ENCODE peak calls at places on chromosomes 3 and 15, in five cellular contexts. X is esophagus squamous epithelium, K is psoas muscle, Z is upper lobe of left lung, S is upper lobe of right lung. N is an unnamed sample. For H3K9me3, the result is how much of the 10 kb centered on the place peaks cover.

GRCh38 chr3:157452097-157452496 is 15.4 kb downstream of the PTX3 start:
- DNase-seq in X (no peak), K (no peak), Z (no peak), S (no peak), N (no peak)

GRCh38 chr3:66317750-66318366 is 97.1 kb downstream of the SLC25A26 start:
- DNase-seq in X (no peak), K (no peak), Z (no peak), S (no peak), N (no peak)

GRCh38 chr15:90126457-90127435 is 24.5 kb upstream of the IDH2 start:
- DNase-seq in X (no peak), K (peak), Z (no peak), S (no peak), N (no peak)

GRCh38 chr3:139491027-139491700 is 14.8 kb upstream of the RBP2 start:
- DNase-seq in X (no peak), K (no peak), Z (no peak), S (no peak), N (no peak)

GRCh38 chr15:100880139-100880896 is 687 bp downstream of the ALDH1A3 start:
- DNase-seq in X (no peak), K (no peak), Z (peak), S (no peak), N (no peak)

GRCh38 chr3:73729969-73730440 is 105.3 kb upstream of the PDZRN3 start:
- DNase-seq in X (no peak), K (peak), Z (peak), S (peak), N (no peak)

GRCh38 chr3:124845406-124845805 is 41.8 kb downstream of the ITGB5 start:
- DNase-seq in X (no peak), K (no peak), Z (peak), S (no peak), N (no peak)

GRCh38 chr15:51771773-51772172 is 20.4 kb downstream of the TMOD2 start:
- DNase-seq in X (no peak), K (no peak), Z (no peak), S (no peak), N (no peak)

GRCh38 chr15:80186597-80186996 is 33.8 kb downstream of the FAH start:
- DNase-seq in X (no peak), K (no peak), Z (no peak), S (no peak), N (no peak)

GRCh38 chr3:40779039-40779438 is 254.3 kb downstream of the ZNF621 start:
- DNase-seq in X (no peak), K (no peak), Z (no peak), S (no peak), N (no peak)

GRCh38 chr3:71786551-71786950 is 1.6 kb upstream of the PROK2 start:
- DNase-seq in X (no peak), K (no peak), Z (no peak), S (no peak), N (no peak)

GRCh38 chr3:59106085-59106629 is 56.3 kb upstream of the CFAP20DC start:
- DNase-seq in X (no peak), K (no peak), Z (no peak), S (no peak), N (no peak)

GRCh38 chr3:151476344-151477018 is 15.6 kb upstream of the IGSF10 start:
- DNase-seq in X (no peak), K (no peak), Z (no peak), S (no peak), N (no peak)

GRCh38 chr3:177145402-177145801 is 51.9 kb downstream of the TBL1XR1 start:
- DNase-seq in X (no peak), K (no peak), Z (no peak), S (no peak), N (no peak)

GRCh38 chr15:49530106-49530505 is 90.5 kb downstream of the FAM227B start:
- DNase-seq in X (no peak), K (no peak), Z (no peak), S (no peak), N (no peak)

DNA sequence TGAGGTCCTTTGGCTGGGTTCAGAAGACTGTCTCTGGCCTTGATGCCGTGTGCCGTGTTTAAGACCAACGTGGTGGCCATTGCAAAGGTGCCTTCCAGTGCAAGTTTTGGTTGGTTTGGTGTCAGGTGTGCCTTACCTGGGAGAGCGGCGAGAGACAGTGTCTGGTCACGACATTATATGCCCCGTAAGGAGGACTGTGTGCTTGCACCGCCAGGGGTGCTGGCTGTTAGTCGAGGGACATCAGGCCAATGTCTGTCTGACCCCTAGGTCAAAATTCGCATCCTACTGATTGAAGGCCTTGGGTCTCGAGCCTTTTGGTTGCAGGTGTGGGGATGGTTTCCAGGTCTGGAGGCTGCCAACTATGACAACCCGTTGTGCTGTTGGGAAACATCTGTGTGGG is 111.9 kb downstream of the SNRPN start:
- DNase-seq in X (no peak), K (no peak), Z (no peak), S (peak), N (no peak)
- H3K9me3 ChIP-seq in X (half or more), K (half or more), Z (half or more), S (half or more), N (half or more)

DNA sequence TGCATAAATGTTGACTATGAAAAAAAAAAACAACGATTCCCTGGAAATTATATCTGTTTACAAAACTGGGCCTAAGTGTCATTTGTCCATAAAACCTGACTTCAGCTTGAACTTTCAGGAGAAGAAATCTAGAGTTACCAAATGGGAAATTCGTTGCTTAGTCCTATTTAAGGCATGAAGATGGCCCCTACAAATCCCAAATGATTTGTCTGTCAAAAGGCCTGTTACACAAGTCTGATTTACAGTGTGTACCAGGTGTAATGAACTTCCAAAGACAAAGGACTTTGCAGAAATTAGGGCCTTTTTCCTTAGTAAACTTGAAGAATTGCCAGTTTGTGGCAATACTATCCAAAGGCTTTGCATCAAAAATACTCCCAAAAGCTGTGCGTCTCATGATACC is 103.5 kb downstream of the OSBPL10 start:
- DNase-seq in X (no peak), K (no peak), Z (no peak), S (no peak), N (no peak)
- H3K4me3 ChIP-seq in X (no peak), K (no peak), Z (no peak), S (no peak), N (no peak)

GRCh38 chr3:112568642-112569041 is 6.8 kb downstream of the SLC35A5 start:
- DNase-seq in X (no peak), K (no peak), Z (no peak), S (no peak), N (no peak)
- H3K9me3 ChIP-seq in X (under half), K (under half), Z (under half), S (under half), N (under half)

DNA sequence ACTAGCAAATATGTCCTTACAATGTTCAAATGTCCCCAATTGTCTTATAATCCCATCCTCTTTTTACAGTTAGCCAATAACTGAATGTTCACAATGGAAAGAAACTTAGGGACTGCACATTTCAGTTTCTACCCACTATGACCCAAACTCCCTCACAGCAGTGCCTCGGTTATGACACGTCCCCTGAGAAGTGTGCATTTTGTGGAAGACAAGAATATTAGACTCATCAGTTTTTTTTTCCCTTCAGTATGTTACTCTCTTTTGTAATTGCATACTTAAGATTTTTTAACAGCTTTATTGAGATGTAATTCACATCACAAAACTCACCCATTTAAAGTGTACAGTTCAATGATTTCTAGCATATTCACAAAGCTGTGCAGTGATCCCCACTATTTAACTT is 64.8 kb downstream of the IGF2BP2 start:
- DNase-seq in X (no peak), K (no peak), Z (no peak), S (no peak), N (no peak)
- H3K4me3 ChIP-seq in X (peak), K (peak), Z (no peak), S (peak), N (peak)